ENCODE peak calls at places on chromosomes 12 and 14, in five cellular contexts. T, G, J, Y and I are unnamed samples.

GRCh38 chr14:62420853-62421252 is 624.4 kb downstream of the KCNH5 start:
- DNase-seq in T (no peak), G (no peak), J (no peak), Y (no peak), I (peak; percentile 11)

GRCh38 chr12:51270067-51270846 is at the start of gene SMAGP:
- DNase-seq in T (peak; percentile 81), G (no peak), J (no peak), Y (peak; percentile 82), I (peak; percentile 66)

GRCh38 chr12:115398311-115398781 is 714.4 kb upstream of the TBX3 start:
- DNase-seq in T (peak; percentile 16), G (no peak), J (no peak), Y (no peak), I (peak; percentile 57)

GRCh38 chr14:37056473-37056872 is 115.9 kb downstream of the SLC25A21 start:
- DNase-seq in T (no peak), G (no peak), J (no peak), Y (no peak), I (no peak)

GRCh38 chr12:76685246-76685678 is 78.7 kb upstream of the ZDHHC17 start:
- DNase-seq in T (no peak), G (no peak), J (no peak), Y (no peak), I (peak; percentile 51)

GRCh38 chr12:115108129-115109100 is 424.4 kb upstream of the TBX3 start:
- DNase-seq in T (no peak), G (no peak), J (no peak), Y (no peak), I (no peak)

GRCh38 chr12:3651585-3652424 is 101.1 kb downstream of the CRACR2A start:
- DNase-seq in T (peak; percentile 39), G (no peak), J (no peak), Y (no peak), I (no peak)

GRCh38 chr12:54596526-54596946 is 8.1 kb upstream of the PPP1R1A start:
- DNase-seq in T (peak; percentile 61), G (no peak), J (peak; percentile 57), Y (peak; percentile 70), I (peak; percentile 64)

GRCh38 chr12:127401536-127401935 is 865.4 kb upstream of the TMEM132C start:
- DNase-seq in T (no peak), G (no peak), J (no peak), Y (no peak), I (no peak)

GRCh38 chr14:104031384-104031783 is 54.1 kb upstream of the ASPG start:
- DNase-seq in T (no peak), G (no peak), J (no peak), Y (no peak), I (no peak)

GRCh38 chr12:92539966-92540791 is 162.6 kb upstream of the PLEKHG7 start:
- DNase-seq in T (no peak), G (no peak), J (no peak), Y (no peak), I (no peak)

GRCh38 chr12:131258396-131258795 is 304.7 kb downstream of the ADGRD1 start:
- DNase-seq in T (no peak), G (no peak), J (no peak), Y (no peak), I (no peak)

GRCh38 chr12:99618657-99619056 is 28.9 kb upstream of the GARIN6 start:
- DNase-seq in T (no peak), G (no peak), J (no peak), Y (no peak), I (no peak)

GRCh38 chr12:52121848-52122838 is 42.6 kb downstream of the SMIM41 start:
- DNase-seq in T (peak; percentile 87), G (no peak), J (no peak), Y (peak; percentile 72), I (peak; percentile 75)

GRCh38 chr12:632102-632696 is 31.0 kb downstream of the NINJ2 start:
- DNase-seq in T (no peak), G (no peak), J (no peak), Y (no peak), I (peak; percentile 60)

GRCh38 chr12:85260904-85261303 is 19.1 kb upstream of the ALX1 start:
- DNase-seq in T (no peak), G (no peak), J (no peak), Y (no peak), I (no peak)

GRCh38 chr14:54609576-54609975 is 42.6 kb downstream of the SAMD4A start:
- DNase-seq in T (no peak), G (no peak), J (no peak), Y (no peak), I (no peak)

GRCh38 chr12:49808686-49809368 is 19.4 kb downstream of the NCKAP5L start:
- DNase-seq in T (no peak), G (no peak), J (no peak), Y (no peak), I (no peak)

GRCh38 chr12:49806321-49806813 is 21.8 kb downstream of the NCKAP5L start:
- DNase-seq in T (no peak), G (no peak), J (no peak), Y (no peak), I (no peak)

GRCh38 chr12:49805409-49805808 is 22.8 kb downstream of the NCKAP5L start:
- DNase-seq in T (no peak), G (no peak), J (no peak), Y (no peak), I (no peak)

GRCh38 chr12:49807991-49808580 is 20.1 kb downstream of the NCKAP5L start:
- DNase-seq in T (no peak), G (no peak), J (no peak), Y (no peak), I (no peak)

DNA sequence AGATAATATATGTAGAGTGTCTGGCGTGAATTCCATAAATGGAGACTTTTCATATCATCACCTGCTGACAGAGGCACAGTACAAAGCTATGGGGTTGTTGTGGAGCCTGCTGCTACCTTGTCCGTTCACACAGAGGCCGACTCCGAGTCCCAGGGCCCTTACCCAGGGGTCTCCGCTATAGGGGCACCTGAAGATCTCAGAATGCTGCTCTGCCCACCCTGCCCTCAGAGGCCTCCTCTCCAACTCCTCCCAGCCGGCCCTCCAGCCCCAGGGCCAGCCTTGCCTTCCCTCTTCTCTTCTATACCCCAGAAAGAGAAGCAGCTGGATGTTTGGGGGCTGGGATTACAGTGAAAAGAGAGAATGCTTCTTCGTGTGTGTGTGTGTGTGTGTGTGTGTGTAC is 21.3 kb downstream of the NCKAP5L start:
- DNase-seq in T (peak; percentile 4), G (no peak), J (no peak), Y (no peak), I (no peak)
- TF ChIP-seq JUND in T (no peak), G (no peak), J (no peak), Y (no peak), I (no peak)

GRCh38 chr14:105299654-105300541 is 903 bp downstream of the BRF1 start:
- DNase-seq in T (peak; percentile 37), G (no peak), J (no peak), Y (no peak), I (no peak)
- TF ChIP-seq JUND in T (no peak), G (no peak), J (no peak), Y (no peak), I (no peak)

GRCh38 chr14:68510201-68510600 is 282.7 kb downstream of the ZFP36L1 start:
- DNase-seq in T (peak; percentile 81), G (no peak), J (no peak), Y (no peak), I (no peak)
- TF ChIP-seq JUND in T (peak; percentile 75), G (no peak), J (no peak), Y (no peak), I (no peak)

GRCh38 chr14:34157642-34158041 is 206.8 kb upstream of the EGLN3 start:
- DNase-seq in T (no peak), G (no peak), J (no peak), Y (no peak), I (no peak)
- TF ChIP-seq JUND in T (no peak), G (no peak), J (no peak), Y (no peak), I (no peak)

DNA sequence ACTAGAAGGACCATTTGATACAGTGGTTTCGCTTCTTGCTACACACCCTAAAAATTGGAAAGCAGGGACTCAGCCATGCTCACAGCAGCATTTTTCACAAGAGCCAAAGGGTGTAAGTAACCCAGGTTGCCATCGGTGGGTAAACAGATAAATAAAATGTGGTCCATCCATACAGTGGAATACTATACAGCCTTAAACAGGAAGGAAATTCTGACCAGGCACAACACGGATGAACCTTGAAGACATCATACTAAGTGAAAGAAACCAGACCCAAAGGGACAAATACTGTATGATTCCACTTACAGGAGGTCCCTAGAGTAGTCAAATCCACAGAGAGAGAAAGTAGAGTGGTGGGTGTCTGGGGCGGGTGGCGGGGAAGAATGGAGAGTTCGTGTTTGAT is 220.9 kb downstream of the PHETA1 start:
- DNase-seq in T (no peak), G (no peak), J (no peak), Y (no peak), I (no peak)
- TF ChIP-seq JUND in T (no peak), G (no peak), J (no peak), Y (no peak), I (no peak)

GRCh38 chr14:88792572-88793258 is at the start of gene EML5:
- DNase-seq in T (peak; percentile 91), G (no peak), J (peak; percentile 37), Y (peak; percentile 70), I (peak; percentile 94)
- TF ChIP-seq JUND in T (no peak), G (no peak), J (no peak), Y (no peak), I (no peak)